ENCODE peak calls at places on chromosomes 1 and 21, in five cellular contexts. Z is left colon; C is stimulated activated CD4-positive, alpha-beta T cell treated with anti-CD3 and anti-CD28 coated beads, Interleukin-12 subunit alpha, Interleukin-12 subunit beta, amount 100 ng/mL, for 48 hours; N is GM23338; M is glomerular endothelial cell. S is an unnamed sample.

GRCh38 chr1:188164459-188164858 is 1335.7 kb downstream of the PLA2G4A start:
- DNase-seq in Z (no peak), C (no peak), N (no peak), M (no peak), S (no peak)

GRCh38 chr21:42317341-42317741 is 2.1 kb upstream of the TFF3 start:
- DNase-seq in Z (peak; percentile 76), C (no peak), N (no peak), M (no peak), S (no peak)

GRCh38 chr1:196774603-196775002 is at the start of gene CFHR3:
- DNase-seq in Z (no peak), C (no peak), N (no peak), M (no peak), S (no peak)

GRCh38 chr1:86169625-86170024 is 13.1 kb upstream of the COL24A1 start:
- DNase-seq in Z (no peak), C (no peak), N (no peak), M (no peak), S (no peak)

GRCh38 chr1:61083014-61083798 is 845 bp downstream of the NFIA start:
- DNase-seq in Z (no peak), C (peak; percentile 14), N (peak; percentile 35), M (no peak), S (peak; percentile 26)

GRCh38 chr1:226581650-226582330 is 33.2 kb downstream of the STUM start:
- DNase-seq in Z (no peak), C (no peak), N (no peak), M (no peak), S (no peak)

GRCh38 chr21:39314155-39315027 is 959 bp upstream of the BRWD1 start:
- DNase-seq in Z (peak; percentile 53), C (peak; percentile 23), N (peak; percentile 75), M (peak; percentile 25), S (peak; percentile 20)

GRCh38 chr1:174273190-174273589 is 113.9 kb downstream of the RABGAP1L start:
- DNase-seq in Z (no peak), C (no peak), N (no peak), M (no peak), S (no peak)

GRCh38 chr1:85321237-85321964 is 45.0 kb upstream of the BCL10 start:
- DNase-seq in Z (no peak), C (no peak), N (no peak), M (no peak), S (no peak)

GRCh38 chr1:80457409-80457808 is 1343.3 kb upstream of the ADGRL2 start:
- DNase-seq in Z (no peak), C (no peak), N (peak; percentile 17), M (no peak), S (no peak)

GRCh38 chr1:13813398-13814012 is 113.5 kb downstream of the PRDM2 start:
- DNase-seq in Z (no peak), C (peak; percentile 54), N (peak; percentile 78), M (no peak), S (peak; percentile 70)

GRCh38 chr1:235972316-235973090 is 92.4 kb downstream of the NID1 start:
- DNase-seq in Z (no peak), C (no peak), N (no peak), M (no peak), S (no peak)

GRCh38 chr1:16324456-16324890 is 27.8 kb downstream of the FBXO42 start:
- DNase-seq in Z (no peak), C (no peak), N (no peak), M (peak; percentile 14), S (no peak)

GRCh38 chr1:164967300-164967699 is 389.2 kb downstream of the LMX1A start:
- DNase-seq in Z (no peak), C (no peak), N (no peak), M (no peak), S (no peak)

GRCh38 chr1:200776949-200777348 is 38.3 kb downstream of the CAMSAP2 start:
- DNase-seq in Z (no peak), C (no peak), N (no peak), M (no peak), S (no peak)

GRCh38 chr1:55848906-55849305 is 633.7 kb upstream of the USP24 start:
- DNase-seq in Z (no peak), C (no peak), N (peak; percentile 68), M (no peak), S (no peak)

GRCh38 chr1:3389093-3389833 is 65.2 kb upstream of the ARHGEF16 start:
- DNase-seq in Z (no peak), C (no peak), N (peak; percentile 22), M (no peak), S (peak; percentile 47)

GRCh38 chr1:31623365-31623764 is 5.9 kb downstream of the HCRTR1 start:
- DNase-seq in Z (no peak), C (no peak), N (no peak), M (no peak), S (no peak)

GRCh38 chr21:16307256-16307655 is 577.5 kb downstream of the USP25 start:
- DNase-seq in Z (no peak), C (no peak), N (no peak), M (no peak), S (no peak)

GRCh38 chr1:35350872-35351271 is 82.4 kb downstream of the ZMYM4 start:
- DNase-seq in Z (no peak), C (no peak), N (no peak), M (no peak), S (no peak)